ENCODE peak calls at places on chromosomes 5 and 9, in eight cellular contexts. N is thyroid gland, G is lower leg skin, W is ovary, I is uterus, B is tibial nerve, C is stomach, Z is suprapubic skin. D is an unnamed sample.

GRCh38 chr5:151191661-151192060 is 32.2 kb downstream of the CCDC69 start:
- DNase-seq in I (no peak), W (no peak), G (no peak), Z (no peak), N (no peak), C (no peak), B (no peak), D (no peak)

GRCh38 chr9:69937358-69937757 is 106.3 kb upstream of the MAMDC2 start:
- DNase-seq in N (no peak), I (no peak), C (no peak), G (no peak), W (no peak), B (no peak), Z (no peak), D (no peak)

GRCh38 chr9:93059097-93059959 is 827 bp downstream of the SUSD3 start:
- DNase-seq in Z (no peak), C (peak; percentile 24), W (peak; percentile 45), B (no peak), N (peak; percentile 21), I (no peak), G (no peak), D (peak; percentile 75)

GRCh38 chr9:2053883-2054845 is 39.0 kb downstream of the SMARCA2 start:
- DNase-seq in G (peak; percentile 22), B (no peak), Z (no peak), N (peak; percentile 91), W (no peak), I (no peak), C (peak; percentile 33), D (peak; percentile 12)

GRCh38 chr5:58544926-58545325 is 37.9 kb upstream of the RAB3C start:
- DNase-seq in I (no peak), N (no peak), G (no peak), W (no peak), B (no peak), Z (no peak), C (no peak), D (peak; percentile 59)

GRCh38 chr5:166032601-166033000 is 2258.8 kb upstream of the WWC1 start:
- DNase-seq in W (no peak), I (no peak), Z (no peak), N (no peak), G (no peak), B (no peak), C (no peak), D (no peak)

GRCh38 chr9:92295240-92295790 is 1.8 kb upstream of the IARS1 start:
- DNase-seq in N (no peak), I (no peak), G (no peak), B (no peak), C (peak; percentile 27), Z (no peak), W (no peak), D (no peak)

GRCh38 chr5:41707853-41708603 is 162.2 kb downstream of the OXCT1 start:
- DNase-seq in Z (no peak), N (no peak), C (no peak), G (no peak), I (no peak), B (no peak), W (no peak), D (peak; percentile 26)

GRCh38 chr9:16335788-16336580 is 534.5 kb downstream of the BNC2 start:
- DNase-seq in Z (no peak), W (peak; percentile 92), B (peak; percentile 62), I (peak; percentile 76), N (peak; percentile 21), G (peak; percentile 84), C (no peak), D (peak; percentile 65)

GRCh38 chr9:5112109-5112592 is 73.3 kb downstream of the INSL6 start:
- DNase-seq in I (no peak), N (no peak), C (no peak), B (no peak), Z (peak; percentile 68), G (no peak), W (no peak), D (no peak)

GRCh38 chr5:9391080-9391479 is 154.8 kb downstream of the SEMA5A start:
- DNase-seq in B (no peak), W (no peak), G (no peak), I (no peak), Z (no peak), N (no peak), C (no peak), D (no peak)

GRCh38 chr5:39523821-39524220 is 99.0 kb upstream of the DAB2 start:
- DNase-seq in I (no peak), B (no peak), Z (no peak), C (no peak), W (no peak), G (no peak), N (no peak), D (no peak)

GRCh38 chr9:121718063-121718462 is 66.6 kb downstream of the DAB2IP start:
- DNase-seq in Z (no peak), G (no peak), I (peak; percentile 54), N (peak; percentile 68), C (no peak), W (peak; percentile 59), B (no peak), D (peak; percentile 52)

GRCh38 chr9:88813810-88814209 is 177.5 kb upstream of the S1PR3 start:
- DNase-seq in B (no peak), I (no peak), G (no peak), W (no peak), Z (no peak), C (no peak), N (no peak), D (no peak)

GRCh38 chr9:84266087-84266561 is 74.4 kb downstream of the SLC28A3 start:
- DNase-seq in N (no peak), W (no peak), Z (no peak), G (no peak), I (no peak), B (no peak), C (no peak), D (no peak)

DNA sequence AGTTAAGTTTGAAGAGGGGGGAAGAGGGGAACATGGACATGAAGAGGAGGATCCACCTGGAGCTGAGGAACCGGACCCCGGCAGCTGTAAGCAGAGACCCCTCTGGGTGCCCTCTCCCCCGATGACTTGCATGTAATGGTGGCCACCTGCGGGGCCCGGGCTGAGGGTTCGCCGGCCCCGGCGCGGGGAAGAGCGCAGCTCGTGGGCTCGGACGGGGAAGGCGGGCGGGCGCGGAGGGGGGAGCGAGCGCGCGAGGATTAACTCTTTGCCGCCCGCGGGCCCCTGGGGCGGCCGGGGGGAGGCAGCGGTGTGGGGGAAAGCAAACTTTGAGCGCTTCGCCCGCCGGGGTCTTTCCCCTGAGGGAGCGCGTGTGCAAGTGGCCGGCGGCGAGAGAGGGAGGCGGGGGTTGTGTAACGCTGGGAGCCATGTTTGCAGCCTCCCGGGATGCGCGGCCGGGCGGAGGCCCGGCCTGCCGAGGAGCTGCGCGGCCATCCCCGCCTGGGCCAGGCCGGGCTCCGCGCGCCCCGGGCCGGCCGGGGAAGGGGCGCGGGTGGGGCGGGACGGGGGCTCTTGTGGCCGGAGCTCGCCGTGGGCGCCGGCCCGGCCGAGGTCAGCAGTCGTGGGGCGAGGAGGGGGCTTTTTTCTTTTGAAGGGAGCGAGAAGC is 515 bp downstream of the ANP32B start:
- DNase-seq in G (no peak), C (peak; percentile 59), N (peak; percentile 54), Z (peak; percentile 82), B (no peak), W (peak; percentile 61), I (peak; percentile 54), D (peak; percentile 62)
- TF ChIP-seq POLR2A in G (no peak), C (no peak), N (no peak), Z (no peak), B (no peak), W (peak; percentile 5), I (no peak), D (no peak)

DNA sequence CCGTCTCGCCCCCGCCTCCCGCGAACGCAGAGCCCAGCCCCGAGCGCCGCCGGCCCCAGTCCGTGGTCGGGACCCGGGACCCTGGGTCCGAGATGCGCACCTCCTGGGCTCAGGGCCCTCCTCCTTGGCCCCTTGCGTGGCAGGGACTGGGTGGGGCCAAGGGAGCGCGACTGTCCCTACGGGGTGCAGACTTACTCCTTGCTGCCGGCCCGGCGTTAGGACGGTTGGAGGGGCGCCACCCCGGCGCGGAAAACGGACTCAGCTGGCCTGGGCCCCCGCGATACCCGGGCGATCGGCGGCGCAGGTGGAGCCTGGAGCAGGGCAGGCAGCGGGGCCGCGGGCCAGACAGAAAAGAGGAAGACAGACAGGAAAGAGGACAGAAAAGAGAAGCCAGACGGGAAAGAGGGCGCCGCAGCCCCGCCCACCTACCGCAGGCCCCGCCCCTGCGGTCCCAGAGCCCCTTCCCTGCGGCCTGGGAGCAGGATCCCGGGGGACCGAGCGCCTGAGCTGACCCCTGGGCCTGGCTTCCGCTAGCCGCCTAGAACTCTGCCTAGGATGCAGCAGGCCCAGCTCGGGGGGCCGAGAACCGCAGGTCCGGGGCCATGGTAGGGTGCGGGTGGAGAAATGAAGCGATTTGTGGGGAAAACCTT is at the start of gene GBGT1:
- DNase-seq in B (peak; percentile 57), N (peak; percentile 61), I (peak; percentile 80), Z (no peak), C (peak; percentile 75), G (peak; percentile 36), W (peak; percentile 71), D (peak; percentile 92)
- TF ChIP-seq POLR2A in B (peak; percentile 27), N (no peak), I (no peak), Z (no peak), C (peak; percentile 27), G (no peak), W (peak; percentile 27), D (peak; percentile 80)

DNA sequence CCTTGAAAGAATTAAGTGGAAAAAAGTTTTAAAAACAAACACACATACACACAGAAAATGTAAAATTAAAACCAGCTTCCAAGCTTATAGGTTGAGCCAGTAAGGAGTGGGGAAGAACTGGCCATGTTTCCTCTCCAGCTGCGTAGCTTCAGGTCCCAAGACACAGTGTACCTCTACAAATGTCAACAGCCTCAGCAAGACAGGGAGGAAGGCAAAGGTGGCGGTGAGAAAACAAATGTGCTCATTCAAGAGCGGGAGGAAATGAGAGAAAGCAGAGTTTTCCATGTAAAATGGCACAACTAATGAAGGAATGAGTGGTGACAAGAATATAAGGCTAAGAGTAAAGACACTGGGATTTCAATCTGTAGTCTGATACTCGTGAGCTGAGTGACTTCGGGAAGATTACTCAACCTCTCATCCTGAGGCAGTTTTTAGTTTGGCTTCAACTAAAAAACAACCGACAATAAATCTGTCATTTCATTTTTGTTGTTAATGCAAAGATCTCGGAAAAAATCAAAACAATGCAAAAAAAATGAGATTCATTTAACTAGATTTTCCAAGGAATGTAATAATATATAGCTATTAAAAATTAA is 67.6 kb downstream of the DPYSL3 start:
- DNase-seq in B (no peak), I (no peak), W (peak; percentile 42), Z (no peak), G (no peak), C (no peak), N (no peak), D (no peak)
- TF ChIP-seq POLR2A in B (no peak), I (no peak), W (no peak), Z (no peak), G (no peak), C (no peak), N (no peak), D (no peak)

DNA sequence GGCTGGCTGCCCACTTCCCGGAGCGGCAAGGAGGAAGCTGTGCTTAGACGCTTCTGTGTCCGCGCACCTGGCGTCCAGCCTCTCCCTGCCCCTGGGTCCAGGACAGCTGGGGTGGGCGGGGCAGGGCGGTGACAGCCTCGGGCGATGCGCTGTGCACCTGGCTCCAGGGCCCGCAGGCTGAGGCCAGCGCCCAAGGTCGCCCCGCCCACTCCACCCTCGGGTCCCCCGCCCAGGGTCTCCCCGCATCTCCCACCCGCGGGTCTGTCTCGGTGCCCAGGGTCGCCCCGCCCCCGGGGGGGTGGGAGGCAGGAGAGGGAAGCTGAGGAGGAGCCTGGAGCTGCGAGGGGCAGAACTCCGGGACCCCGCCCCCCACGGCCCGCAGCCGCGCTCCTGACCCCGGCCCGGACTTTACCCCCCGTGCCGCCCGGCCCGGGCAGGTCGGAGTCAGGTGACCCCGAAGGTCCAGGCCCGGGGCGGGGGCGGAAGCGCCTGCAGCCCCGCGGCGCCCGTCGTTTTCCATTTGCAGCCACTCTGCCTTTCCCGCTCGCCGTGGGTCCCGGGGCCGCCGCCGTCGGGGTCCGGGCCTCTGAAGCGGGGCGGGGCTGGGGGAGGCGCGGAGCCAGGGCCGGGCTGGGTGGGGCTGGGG is at the start of gene ENTPD8:
- DNase-seq in C (peak; percentile 82), W (no peak), I (no peak), G (no peak), B (no peak), Z (no peak), N (peak; percentile 72), D (peak; percentile 48)
- TF ChIP-seq POLR2A in C (no peak), W (no peak), I (no peak), G (no peak), B (no peak), Z (no peak), N (no peak), D (no peak)